ENCODE peak calls at places on chromosomes 16 and 17, in nine cellular contexts. One of them, this sample, is unnamed.

GRCh38 chr16:89155184-89155679 is 16.3 kb upstream of the CDH15 start:
- DNase-seq in vagina: no peak
- DNase-seq in stromal cell of bone marrow: no peak
- DNase-seq in HTR-8/SVneo: no peak
- DNase-seq in activated naive CD4-positive, alpha-beta T cell: no peak
- DNase-seq in neural progenitor cell: no peak
- DNase-seq in myocyte: peak; percentile 70
- DNase-seq in WTC11: no peak
- DNase-seq in RCC 7860: no peak
- DNase-seq in this sample: no peak

GRCh38 chr16:15949210-15950166 is at the start of gene ABCC1:
- DNase-seq in vagina: no peak
- DNase-seq in stromal cell of bone marrow: no peak
- DNase-seq in HTR-8/SVneo: peak; percentile 62
- DNase-seq in activated naive CD4-positive, alpha-beta T cell: peak; percentile 21
- DNase-seq in neural progenitor cell: peak; percentile 77
- DNase-seq in myocyte: peak; percentile 47
- DNase-seq in WTC11: peak; percentile 24
- DNase-seq in RCC 7860: no peak
- DNase-seq in this sample: peak; percentile 67

GRCh38 chr17:61398721-61399130 is 917 bp upstream of the TBX2 start:
- DNase-seq in vagina: no peak
- DNase-seq in stromal cell of bone marrow: no peak
- DNase-seq in HTR-8/SVneo: no peak
- DNase-seq in activated naive CD4-positive, alpha-beta T cell: no peak
- DNase-seq in neural progenitor cell: peak; percentile 23
- DNase-seq in myocyte: no peak
- DNase-seq in WTC11: no peak
- DNase-seq in RCC 7860: no peak
- DNase-seq in this sample: no peak

GRCh38 chr17:66915204-66915611 is 49.3 kb upstream of the CACNG4 start:
- DNase-seq in vagina: no peak
- DNase-seq in stromal cell of bone marrow: no peak
- DNase-seq in HTR-8/SVneo: peak; percentile 91
- DNase-seq in activated naive CD4-positive, alpha-beta T cell: no peak
- DNase-seq in neural progenitor cell: peak; percentile 35
- DNase-seq in myocyte: peak; percentile 23
- DNase-seq in WTC11: peak; percentile 43
- DNase-seq in RCC 7860: peak; percentile 31
- DNase-seq in this sample: no peak

GRCh38 chr17:7323731-7324437 is 5.3 kb downstream of the NEURL4 start:
- DNase-seq in vagina: no peak
- DNase-seq in stromal cell of bone marrow: peak; percentile 6
- DNase-seq in HTR-8/SVneo: no peak
- DNase-seq in activated naive CD4-positive, alpha-beta T cell: peak; percentile 25
- DNase-seq in neural progenitor cell: peak; percentile 72
- DNase-seq in myocyte: peak; percentile 30
- DNase-seq in WTC11: peak; percentile 92
- DNase-seq in RCC 7860: no peak
- DNase-seq in this sample: peak; percentile 84

GRCh38 chr17:17579691-17580090 is 11.8 kb downstream of the PEMT start:
- DNase-seq in vagina: no peak
- DNase-seq in stromal cell of bone marrow: no peak
- DNase-seq in HTR-8/SVneo: no peak
- DNase-seq in activated naive CD4-positive, alpha-beta T cell: no peak
- DNase-seq in neural progenitor cell: no peak
- DNase-seq in myocyte: peak; percentile 65
- DNase-seq in WTC11: no peak
- DNase-seq in RCC 7860: no peak
- DNase-seq in this sample: no peak

GRCh38 chr16:57372372-57373116 is at the start of gene CX3CL1:
- DNase-seq in vagina: no peak
- DNase-seq in stromal cell of bone marrow: no peak
- DNase-seq in HTR-8/SVneo: no peak
- DNase-seq in activated naive CD4-positive, alpha-beta T cell: no peak
- DNase-seq in neural progenitor cell: peak; percentile 93
- DNase-seq in myocyte: peak; percentile 22
- DNase-seq in WTC11: peak; percentile 68
- DNase-seq in RCC 7860: peak; percentile 85
- DNase-seq in this sample: peak; percentile 76

GRCh38 chr17:79951361-79952264 is 84.1 kb downstream of the TBC1D16 start:
- DNase-seq in vagina: no peak
- DNase-seq in stromal cell of bone marrow: peak; percentile 43
- DNase-seq in HTR-8/SVneo: no peak
- DNase-seq in activated naive CD4-positive, alpha-beta T cell: no peak
- DNase-seq in neural progenitor cell: peak; percentile 72
- DNase-seq in myocyte: peak; percentile 66
- DNase-seq in WTC11: no peak
- DNase-seq in RCC 7860: no peak
- DNase-seq in this sample: peak; percentile 77

GRCh38 chr17:60155815-60156214 is 6.0 kb downstream of the CA4 start:
- DNase-seq in vagina: no peak
- DNase-seq in stromal cell of bone marrow: no peak
- DNase-seq in HTR-8/SVneo: no peak
- DNase-seq in activated naive CD4-positive, alpha-beta T cell: no peak
- DNase-seq in neural progenitor cell: no peak
- DNase-seq in myocyte: no peak
- DNase-seq in WTC11: no peak
- DNase-seq in RCC 7860: no peak
- DNase-seq in this sample: no peak

GRCh38 chr17:30340957-30341356 is 7.1 kb upstream of the TMIGD1 start:
- DNase-seq in vagina: no peak
- DNase-seq in stromal cell of bone marrow: no peak
- DNase-seq in HTR-8/SVneo: no peak
- DNase-seq in activated naive CD4-positive, alpha-beta T cell: no peak
- DNase-seq in neural progenitor cell: no peak
- DNase-seq in myocyte: no peak
- DNase-seq in WTC11: no peak
- DNase-seq in RCC 7860: no peak
- DNase-seq in this sample: no peak

GRCh38 chr16:3807425-3808123 is 72.9 kb downstream of the CREBBP start:
- DNase-seq in vagina: no peak
- DNase-seq in stromal cell of bone marrow: no peak
- DNase-seq in HTR-8/SVneo: no peak
- DNase-seq in activated naive CD4-positive, alpha-beta T cell: no peak
- DNase-seq in neural progenitor cell: no peak
- DNase-seq in myocyte: no peak
- DNase-seq in WTC11: no peak
- DNase-seq in RCC 7860: no peak
- DNase-seq in this sample: no peak

This sample was measured in nephron progenitor cell.